ENCODE peak calls at places on chromosome 19, in eight cellular contexts. One of them, this sample, is unnamed.
A peak's percentile ranks its signal among the peaks of the same experiment; 100 is the strongest.

GRCh38 chr19:46162731-46163130 is 14.7 kb downstream of the IGFL2 start:
- DNase-seq in A549: no peak
- DNase-seq in HCT116: no peak
- DNase-seq in K562: no peak
- DNase-seq in GM23338: no peak
- DNase-seq in HepG2: no peak
- DNase-seq in SK-N-SH: no peak
- DNase-seq in GM12878: no peak
- DNase-seq in this sample: no peak

GRCh38 chr19:35903550-35904179 is 1.3 kb downstream of the HCST start:
- DNase-seq in A549: peak; percentile 76
- DNase-seq in GM23338: peak; percentile 95
- DNase-seq in GM12878: peak; percentile 84
- DNase-seq in HCT116: no peak
- DNase-seq in K562: peak; percentile 85
- DNase-seq in SK-N-SH: peak; percentile 75
- DNase-seq in HepG2: peak; percentile 52
- DNase-seq in this sample: no peak

GRCh38 chr19:4186087-4186993 is 3.9 kb downstream of the ANKRD24 start:
- DNase-seq in GM23338: peak; percentile 96
- DNase-seq in K562: peak; percentile 86
- DNase-seq in HepG2: peak; percentile 67
- DNase-seq in A549: peak; percentile 83
- DNase-seq in HCT116: peak; percentile 61
- DNase-seq in GM12878: no peak
- DNase-seq in SK-N-SH: peak; percentile 90
- DNase-seq in this sample: no peak

GRCh38 chr19:35959040-35959967 is 23.1 kb downstream of the LRFN3 start:
- DNase-seq in GM23338: peak; percentile 57
- DNase-seq in GM12878: no peak
- DNase-seq in SK-N-SH: peak; percentile 63
- DNase-seq in HepG2: no peak
- DNase-seq in HCT116: no peak
- DNase-seq in K562: peak; percentile 41
- DNase-seq in A549: no peak
- DNase-seq in this sample: no peak

GRCh38 chr19:7792286-7792685 is 29.2 kb downstream of the CLEC4M start:
- DNase-seq in GM12878: no peak
- DNase-seq in GM23338: peak; percentile 12
- DNase-seq in SK-N-SH: no peak
- DNase-seq in K562: no peak
- DNase-seq in HepG2: no peak
- DNase-seq in HCT116: no peak
- DNase-seq in A549: no peak
- DNase-seq in this sample: no peak

GRCh38 chr19:55206664-55207500 is 2.4 kb downstream of the PTPRH start:
- DNase-seq in K562: peak; percentile 97
- DNase-seq in A549: peak; percentile 100
- DNase-seq in SK-N-SH: peak; percentile 96
- DNase-seq in HepG2: peak; percentile 93
- DNase-seq in GM12878: no peak
- DNase-seq in GM23338: peak; percentile 83
- DNase-seq in HCT116: peak; percentile 67
- DNase-seq in this sample: peak; percentile 65

GRCh38 chr19:36081385-36081784 is 26.7 kb downstream of the WDR62 start:
- DNase-seq in HCT116: no peak
- DNase-seq in GM23338: no peak
- DNase-seq in K562: no peak
- DNase-seq in A549: no peak
- DNase-seq in GM12878: no peak
- DNase-seq in HepG2: no peak
- DNase-seq in SK-N-SH: no peak
- DNase-seq in this sample: no peak

GRCh38 chr19:19514215-19514633 is 1.1 kb downstream of the TSSK6 start:
- DNase-seq in HCT116: no peak
- DNase-seq in HepG2: no peak
- DNase-seq in GM23338: no peak
- DNase-seq in SK-N-SH: no peak
- DNase-seq in GM12878: no peak
- DNase-seq in K562: no peak
- DNase-seq in A549: no peak
- DNase-seq in this sample: no peak

GRCh38 chr19:19461671-19462622 is 53.4 kb downstream of the TSSK6 start:
- DNase-seq in HepG2: peak; percentile 65
- DNase-seq in HCT116: no peak
- DNase-seq in A549: no peak
- DNase-seq in GM12878: no peak
- DNase-seq in K562: peak; percentile 38
- DNase-seq in SK-N-SH: peak; percentile 94
- DNase-seq in GM23338: peak; percentile 90
- DNase-seq in this sample: no peak

GRCh38 chr19:43395561-43395960 is 19.1 kb upstream of the TEX101 start:
- DNase-seq in SK-N-SH: no peak
- DNase-seq in GM23338: no peak
- DNase-seq in GM12878: no peak
- DNase-seq in HCT116: no peak
- DNase-seq in K562: no peak
- DNase-seq in A549: no peak
- DNase-seq in HepG2: no peak
- DNase-seq in this sample: no peak

GRCh38 chr19:50230379-50231351 is 27.2 kb downstream of the MYH14 start:
- DNase-seq in GM12878: no peak
- DNase-seq in HepG2: peak; percentile 18
- DNase-seq in HCT116: no peak
- DNase-seq in GM23338: peak; percentile 85
- DNase-seq in SK-N-SH: no peak
- DNase-seq in K562: peak; percentile 41
- DNase-seq in A549: no peak
- DNase-seq in this sample: no peak

GRCh38 chr19:42635233-42635539 is 40.5 kb upstream of the CEACAM8 start:
- DNase-seq in HepG2: no peak
- DNase-seq in A549: no peak
- DNase-seq in SK-N-SH: no peak
- DNase-seq in GM23338: no peak
- DNase-seq in K562: no peak
- DNase-seq in GM12878: no peak
- DNase-seq in HCT116: no peak
- DNase-seq in this sample: no peak

GRCh38 chr19:19134687-19135158 is 3.6 kb downstream of the TMEM161A start:
- DNase-seq in GM12878: no peak
- DNase-seq in SK-N-SH: peak; percentile 32
- DNase-seq in A549: no peak
- DNase-seq in HCT116: no peak
- DNase-seq in K562: peak; percentile 90
- DNase-seq in GM23338: peak; percentile 93
- DNase-seq in HepG2: no peak
- DNase-seq in this sample: no peak

GRCh38 chr19:24140099-24140498 is 53.1 kb downstream of the ZNF254 start:
- DNase-seq in SK-N-SH: no peak
- DNase-seq in HCT116: no peak
- DNase-seq in GM12878: no peak
- DNase-seq in A549: no peak
- DNase-seq in K562: peak; percentile 9
- DNase-seq in HepG2: peak; percentile 92
- DNase-seq in GM23338: no peak
- DNase-seq in this sample: no peak

GRCh38 chr19:49680473-49681351 is 3.6 kb downstream of the PRMT1 start:
- DNase-seq in K562: peak; percentile 93
- DNase-seq in GM12878: no peak
- DNase-seq in HepG2: peak; percentile 70
- DNase-seq in SK-N-SH: peak; percentile 96
- DNase-seq in HCT116: peak; percentile 56
- DNase-seq in A549: peak; percentile 95
- DNase-seq in GM23338: peak; percentile 98
- DNase-seq in this sample: no peak

GRCh38 chr19:30755581-30755980 is 383.4 kb downstream of the ZNF536 start:
- DNase-seq in A549: no peak
- DNase-seq in HepG2: no peak
- DNase-seq in GM23338: no peak
- DNase-seq in GM12878: no peak
- DNase-seq in SK-N-SH: no peak
- DNase-seq in K562: no peak
- DNase-seq in HCT116: no peak
- DNase-seq in this sample: no peak

GRCh38 chr19:30757836-30758617 is 385.8 kb downstream of the ZNF536 start:
- DNase-seq in K562: no peak
- DNase-seq in SK-N-SH: no peak
- DNase-seq in A549: no peak
- DNase-seq in GM12878: no peak
- DNase-seq in HCT116: no peak
- DNase-seq in GM23338: no peak
- DNase-seq in HepG2: no peak
- DNase-seq in this sample: no peak

GRCh38 chr19:30754162-30754561 is 382.0 kb downstream of the ZNF536 start:
- DNase-seq in HepG2: no peak
- DNase-seq in GM12878: no peak
- DNase-seq in K562: no peak
- DNase-seq in GM23338: no peak
- DNase-seq in HCT116: no peak
- DNase-seq in A549: no peak
- DNase-seq in SK-N-SH: no peak
- DNase-seq in this sample: no peak

GRCh38 chr19:30752201-30752600 is 380.0 kb downstream of the ZNF536 start:
- DNase-seq in HCT116: no peak
- DNase-seq in A549: no peak
- DNase-seq in K562: no peak
- DNase-seq in GM12878: no peak
- DNase-seq in GM23338: no peak
- DNase-seq in SK-N-SH: no peak
- DNase-seq in HepG2: no peak
- DNase-seq in this sample: no peak

DNA sequence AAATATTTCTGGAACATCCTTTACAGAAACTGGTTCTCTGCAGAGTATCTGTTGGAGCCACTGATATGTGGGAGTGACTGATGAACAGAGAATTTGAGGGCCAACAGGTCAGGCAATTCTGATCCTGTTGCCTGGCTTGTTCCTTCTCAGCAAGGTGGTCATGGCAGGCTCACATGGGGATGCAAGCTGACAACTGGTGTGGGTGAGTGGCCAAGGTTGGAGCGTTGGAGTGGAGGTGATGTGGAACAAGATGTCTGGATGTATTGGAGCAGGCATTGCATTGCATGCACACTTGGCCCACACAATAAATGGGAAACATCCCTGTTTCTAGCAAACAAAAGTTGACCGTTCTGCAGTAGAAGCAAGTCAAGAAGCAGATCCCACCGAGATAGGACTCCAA is 380.7 kb downstream of the ZNF536 start:
- DNase-seq in GM23338: no peak
- DNase-seq in HCT116: no peak
- DNase-seq in SK-N-SH: no peak
- DNase-seq in A549: no peak
- DNase-seq in GM12878: no peak
- DNase-seq in HepG2: no peak
- DNase-seq in K562: no peak
- DNase-seq in this sample: no peak
- H3K4me1 ChIP-seq in GM23338: no peaks in the 10 kb centered on the region
- H3K4me1 ChIP-seq in HCT116: no peaks in the 10 kb centered on the region
- H3K4me1 ChIP-seq in SK-N-SH: no peaks in the 10 kb centered on the region
- H3K4me1 ChIP-seq in A549: no peaks in the 10 kb centered on the region
- H3K4me1 ChIP-seq in GM12878: no peaks in the 10 kb centered on the region
- H3K4me1 ChIP-seq in HepG2: no peaks in the 10 kb centered on the region
- H3K4me1 ChIP-seq in K562: no peaks in the 10 kb centered on the region
- H3K4me1 ChIP-seq in this sample: no peaks in the 10 kb centered on the region

GRCh38 chr19:34712606-34713261 is 21.3 kb upstream of the ZNF181 start:
- DNase-seq in SK-N-SH: peak; percentile 55
- DNase-seq in A549: peak; percentile 77
- DNase-seq in HCT116: peak; percentile 71
- DNase-seq in GM12878: peak; percentile 23
- DNase-seq in K562: peak; percentile 84
- DNase-seq in GM23338: peak; percentile 93
- DNase-seq in HepG2: peak; percentile 82
- DNase-seq in this sample: peak; percentile 73
- TF ChIP-seq REST in SK-N-SH: no peak
- TF ChIP-seq REST in A549: no peak
- TF ChIP-seq REST in HCT116: no peak
- TF ChIP-seq REST in GM12878: no peak
- TF ChIP-seq REST in K562: no peak
- TF ChIP-seq REST in GM23338: no peak
- TF ChIP-seq REST in HepG2: no peak
- TF ChIP-seq REST in this sample: no peak

DNA sequence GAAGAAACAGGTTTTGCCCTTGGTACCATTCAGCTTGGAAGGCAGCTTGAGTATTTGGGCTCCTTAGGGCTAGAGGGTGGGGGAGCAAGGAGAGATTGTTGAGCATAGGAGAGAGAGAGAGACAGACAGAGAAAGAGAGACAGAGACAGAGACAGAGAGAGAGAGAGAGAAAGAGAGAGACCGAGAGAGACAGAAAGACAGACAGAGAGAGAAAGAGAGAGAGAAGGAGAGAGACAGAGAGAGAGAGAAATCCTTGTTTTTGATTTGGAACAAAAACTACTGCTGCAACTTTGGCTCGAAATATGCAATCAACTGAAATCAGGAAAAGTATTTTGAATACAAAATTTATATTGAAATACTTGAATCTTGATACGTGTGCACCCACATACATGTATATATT is 85.8 kb upstream of the ZNF536 start:
- DNase-seq in GM23338: no peak
- DNase-seq in HepG2: no peak
- DNase-seq in SK-N-SH: no peak
- DNase-seq in GM12878: no peak
- DNase-seq in A549: no peak
- DNase-seq in HCT116: no peak
- DNase-seq in K562: no peak
- DNase-seq in this sample: no peak
- H3K4me1 ChIP-seq in GM23338: peaks cover 9% of the 10 kb centered on the region
- H3K4me1 ChIP-seq in HepG2: no peaks in the 10 kb centered on the region
- H3K4me1 ChIP-seq in SK-N-SH: no peaks in the 10 kb centered on the region
- H3K4me1 ChIP-seq in GM12878: no peaks in the 10 kb centered on the region
- H3K4me1 ChIP-seq in A549: no peaks in the 10 kb centered on the region
- H3K4me1 ChIP-seq in HCT116: no peaks in the 10 kb centered on the region
- H3K4me1 ChIP-seq in K562: no peaks in the 10 kb centered on the region
- H3K4me1 ChIP-seq in this sample: no peaks in the 10 kb centered on the region

GRCh38 chr19:14476663-14477401 is 1.7 kb upstream of the PTGER1 start:
- DNase-seq in HepG2: no peak
- DNase-seq in K562: peak; percentile 67
- DNase-seq in A549: peak; percentile 65
- DNase-seq in GM23338: no peak
- DNase-seq in HCT116: peak; percentile 48
- DNase-seq in SK-N-SH: peak; percentile 36
- DNase-seq in GM12878: no peak
- DNase-seq in this sample: no peak

GRCh38 chr19:14477417-14478112 is 2.4 kb upstream of the PTGER1 start:
- DNase-seq in HepG2: no peak
- DNase-seq in A549: no peak
- DNase-seq in SK-N-SH: peak; percentile 74
- DNase-seq in HCT116: no peak
- DNase-seq in GM12878: no peak
- DNase-seq in GM23338: no peak
- DNase-seq in K562: no peak
- DNase-seq in this sample: no peak

GRCh38 chr19:14474827-14475226 is 327 bp downstream of the PTGER1 start:
- DNase-seq in K562: no peak
- DNase-seq in GM23338: no peak
- DNase-seq in A549: no peak
- DNase-seq in SK-N-SH: no peak
- DNase-seq in HepG2: no peak
- DNase-seq in GM12878: no peak
- DNase-seq in HCT116: no peak
- DNase-seq in this sample: no peak

GRCh38 chr19:14475251-14476073 is at the start of gene PTGER1:
- DNase-seq in HCT116: peak; percentile 21
- DNase-seq in GM12878: no peak
- DNase-seq in A549: no peak
- DNase-seq in SK-N-SH: peak; percentile 89
- DNase-seq in K562: peak; percentile 67
- DNase-seq in HepG2: no peak
- DNase-seq in GM23338: peak; percentile 78
- DNase-seq in this sample: no peak

GRCh38 chr19:14476307-14476662 is 1.1 kb upstream of the PTGER1 start:
- DNase-seq in HCT116: no peak
- DNase-seq in A549: no peak
- DNase-seq in SK-N-SH: no peak
- DNase-seq in GM23338: no peak
- DNase-seq in K562: no peak
- DNase-seq in GM12878: no peak
- DNase-seq in HepG2: no peak
- DNase-seq in this sample: no peak
- TF ChIP-seq REST in HCT116: no peak
- TF ChIP-seq REST in A549: no peak
- TF ChIP-seq REST in SK-N-SH: no peak
- TF ChIP-seq REST in GM23338: no peak
- TF ChIP-seq REST in K562: no peak
- TF ChIP-seq REST in GM12878: no peak
- TF ChIP-seq REST in HepG2: no peak
- TF ChIP-seq REST in this sample: no peak

This sample was measured in Panc1.